ENCODE peak calls at places on chromosomes 7 and 10, in four cellular contexts. V, Q, X and F are unnamed samples.

GRCh38 chr7:135683609-135684008 is 21.3 kb downstream of the STMP1 start:
- DNase-seq in V (no peak), X (no peak), Q (no peak), F (no peak)

GRCh38 chr7:7696458-7697119 is 21.8 kb downstream of the RPA3 start:
- DNase-seq in Q (no peak), X (no peak), V (no peak), F (no peak)

GRCh38 chr10:34475222-34475621 is 339.9 kb downstream of the PARD3 start:
- DNase-seq in V (no peak), Q (no peak), X (no peak), F (no peak)

GRCh38 chr7:134515569-134516468 is 11.5 kb upstream of the AKR1B10 start:
- DNase-seq in Q (no peak), X (no peak), V (no peak), F (no peak)

GRCh38 chr10:114245128-114245791 is 6.2 kb downstream of the VWA2 start:
- DNase-seq in X (no peak), V (no peak), Q (no peak), F (no peak)

GRCh38 chr10:114499630-114500190 is 95.4 kb upstream of the AFAP1L2 start:
- DNase-seq in X (no peak), V (no peak), Q (peak; percentile 72), F (no peak)

GRCh38 chr10:52030051-52030867 is 283.8 kb upstream of the DKK1 start:
- DNase-seq in V (no peak), Q (no peak), X (no peak), F (no peak)

GRCh38 chr10:71548494-71548846 is 151.8 kb downstream of the CDH23 start:
- DNase-seq in Q (peak; percentile 84), X (peak; percentile 71), V (no peak), F (peak; percentile 47)

GRCh38 chr7:32069251-32069650 is 956 bp downstream of the PDE1C start:
- DNase-seq in X (no peak), Q (no peak), V (no peak), F (no peak)

GRCh38 chr7:6096581-6096980 is 65.4 kb downstream of the ANKRD61 start:
- DNase-seq in V (no peak), Q (no peak), X (no peak), F (no peak)

GRCh38 chr10:58107506-58107905 is 160.2 kb downstream of the IPMK start:
- DNase-seq in Q (no peak), X (no peak), V (no peak), F (no peak)
- TF ChIP-seq SPI1 in Q (no peak), X (no peak), V (no peak), F (no peak)

GRCh38 chr7:123747620-123748141 is 1.1 kb downstream of the WASL start:
- DNase-seq in X (peak; percentile 46), V (no peak), Q (peak; percentile 84), F (peak; percentile 5)
- TF ChIP-seq SPI1 in X (no peak), V (no peak), Q (no peak), F (no peak)

GRCh38 chr7:157475601-157476000 is 138.8 kb downstream of the DNAJB6 start:
- DNase-seq in V (no peak), Q (no peak), X (no peak), F (no peak)

GRCh38 chr7:157477550-157478212 is 140.9 kb downstream of the DNAJB6 start:
- DNase-seq in Q (no peak), V (no peak), X (no peak), F (no peak)

GRCh38 chr7:157476654-157477549 is 140.1 kb downstream of the DNAJB6 start:
- DNase-seq in Q (no peak), V (no peak), X (no peak), F (no peak)

GRCh38 chr7:157475095-157475494 is 138.3 kb downstream of the DNAJB6 start:
- DNase-seq in Q (no peak), X (no peak), V (no peak), F (no peak)

GRCh38 chr7:157476201-157476600 is 139.4 kb downstream of the DNAJB6 start:
- DNase-seq in Q (no peak), V (no peak), X (no peak), F (no peak)
- TF ChIP-seq SPI1 in Q (no peak), V (no peak), X (no peak), F (no peak)

GRCh38 chr7:16989883-16990413 is 108.2 kb upstream of the AGR3 start:
- DNase-seq in V (no peak), X (no peak), Q (no peak), F (no peak)
- TF ChIP-seq SPI1 in V (no peak), X (no peak), Q (no peak), F (no peak)